ENCODE peak calls at places on chromosomes 12 and 14, in seven cellular contexts. B is NCI-H2107, W is RPMI7951, N is HT1080, T is neuronal stem cell, P is choroid plexus epithelial cell, V is NCI-H460. K is an unnamed sample.

GRCh38 chr12:123958876-123959275 is 13.8 kb downstream of the CCDC92 start:
- DNase-seq in V (no peak), W (no peak), N (no peak), T (no peak), P (no peak), B (no peak), K (no peak)

GRCh38 chr12:52495385-52495784 is 2.3 kb upstream of the KRT6A start:
- DNase-seq in N (peak), B (peak), V (no peak), T (no peak), W (no peak), P (peak), K (peak)

GRCh38 chr14:105364100-105364708 is 34.1 kb upstream of the TEX22 start:
- DNase-seq in P (peak), T (no peak), W (peak), N (no peak), B (no peak), V (no peak), K (no peak)

GRCh38 chr12:57476162-57476992 is 3.3 kb downstream of the ARHGAP9 start:
- DNase-seq in V (no peak), T (no peak), N (no peak), W (no peak), P (no peak), B (no peak), K (no peak)

GRCh38 chr12:6361834-6362233 is 13.5 kb downstream of the SCNN1A start:
- DNase-seq in P (no peak), B (no peak), T (no peak), N (peak), V (no peak), W (no peak), K (peak)

GRCh38 chr12:43711348-43711747 is 47.2 kb downstream of the PUS7L start:
- DNase-seq in P (no peak), B (no peak), V (no peak), N (no peak), T (no peak), W (no peak), K (no peak)

GRCh38 chr14:94581127-94581999 is at the start of gene SERPINA5:
- DNase-seq in T (no peak), B (no peak), W (peak), V (no peak), N (peak), P (peak), K (peak)

GRCh38 chr12:17992002-17992656 is 97.9 kb downstream of the RERGL start:
- DNase-seq in P (peak), B (no peak), N (peak), W (peak), V (peak), T (peak), K (peak)

GRCh38 chr12:87150969-87151662 is 878.1 kb downstream of the C12orf50 start:
- DNase-seq in N (peak), V (no peak), T (no peak), W (no peak), B (no peak), P (no peak), K (no peak)

GRCh38 chr12:59891180-59891579 is 295.4 kb downstream of the SLC16A7 start:
- DNase-seq in N (no peak), T (no peak), V (no peak), P (no peak), W (no peak), B (no peak), K (no peak)

GRCh38 chr12:54968181-54968730 is 16.3 kb downstream of the TESPA1 start:
- DNase-seq in P (no peak), B (no peak), T (no peak), V (no peak), W (no peak), N (no peak), K (no peak)

GRCh38 chr12:52056801-52057613 is 5.8 kb downstream of the NR4A1 start:
- DNase-seq in N (no peak), W (no peak), B (no peak), P (no peak), V (no peak), T (no peak), K (no peak)

GRCh38 chr12:5375547-5376295 is 56.2 kb upstream of the NTF3 start:
- DNase-seq in B (no peak), N (no peak), T (no peak), W (no peak), V (no peak), P (no peak), K (no peak)

GRCh38 chr12:90939382-90939781 is 15.6 kb downstream of the CCER1 start:
- DNase-seq in W (peak), B (no peak), N (no peak), T (no peak), V (no peak), P (peak), K (no peak)

GRCh38 chr14:87667661-87668060 is 325.3 kb downstream of the GALC start:
- DNase-seq in B (no peak), T (no peak), P (no peak), N (no peak), V (no peak), W (no peak), K (no peak)

GRCh38 chr12:10241276-10241675 is 28.6 kb downstream of the GABARAPL1 start:
- DNase-seq in P (no peak), W (no peak), B (no peak), N (no peak), V (no peak), T (no peak), K (no peak)

GRCh38 chr14:103930051-103930604 is 1.9 kb downstream of the TDRD9 start:
- DNase-seq in P (no peak), T (no peak), B (no peak), N (no peak), W (no peak), V (no peak), K (no peak)